ENCODE peak calls at places on chromosome 20, in seven cellular contexts. O, C, I, P, R, Z and G are unnamed samples.

GRCh38 chr20:4795394-4795793 is 73.7 kb downstream of the PRND start:
- DNase-seq in O (peak; percentile 83), C (no peak), I (peak; percentile 70), P (peak; percentile 68), R (peak; percentile 38), Z (no peak), G (peak; percentile 57)

GRCh38 chr20:43191946-43192847 is 2.5 kb upstream of the PTPRT start:
- DNase-seq in O (no peak), C (no peak), I (no peak), P (no peak), R (peak; percentile 15), Z (no peak), G (peak; percentile 62)

GRCh38 chr20:35446356-35447078 is 8.5 kb upstream of the GDF5 start:
- DNase-seq in O (no peak), C (no peak), I (no peak), P (no peak), R (no peak), Z (no peak), G (no peak)

GRCh38 chr20:53087034-53087777 is 115.0 kb downstream of the TSHZ2 start:
- DNase-seq in O (no peak), C (no peak), I (no peak), P (no peak), R (no peak), Z (no peak), G (no peak)

GRCh38 chr20:41086402-41087324 is 50.7 kb upstream of the PLCG1 start:
- DNase-seq in O (no peak), C (no peak), I (no peak), P (no peak), R (no peak), Z (no peak), G (no peak)

GRCh38 chr20:5109276-5109675 is 10.5 kb downstream of the PCNA start:
- DNase-seq in O (no peak), C (no peak), I (no peak), P (no peak), R (no peak), Z (no peak), G (no peak)

GRCh38 chr20:5041433-5041832 is 40.1 kb upstream of the SLC23A2 start:
- DNase-seq in O (peak; percentile 87), C (no peak), I (peak; percentile 46), P (peak; percentile 65), R (no peak), Z (no peak), G (no peak)

GRCh38 chr20:53157443-53158408 is 185.6 kb downstream of the TSHZ2 start:
- DNase-seq in O (peak; percentile 44), C (no peak), I (peak; percentile 58), P (peak; percentile 45), R (peak; percentile 85), Z (no peak), G (peak; percentile 17)

GRCh38 chr20:3781153-3781910 is at the start of gene SPEF1:
- DNase-seq in O (peak; percentile 94), C (no peak), I (peak; percentile 93), P (peak; percentile 90), R (peak; percentile 80), Z (peak; percentile 89), G (peak; percentile 90)

GRCh38 chr20:1302578-1303541 is 26.1 kb downstream of the SDCBP2 start:
- DNase-seq in O (peak; percentile 9), C (no peak), I (no peak), P (peak; percentile 22), R (no peak), Z (no peak), G (no peak)

GRCh38 chr20:1180949-1181348 is 3.8 kb downstream of the TMEM74B start:
- DNase-seq in O (no peak), C (no peak), I (no peak), P (no peak), R (no peak), Z (no peak), G (no peak)

GRCh38 chr20:41717464-41717863 is 99.3 kb upstream of the CHD6 start:
- DNase-seq in O (peak; percentile 15), C (no peak), I (peak; percentile 20), P (peak; percentile 8), R (no peak), Z (no peak), G (no peak)

GRCh38 chr20:38414769-38415450 is 20.2 kb downstream of the SNHG17 start:
- DNase-seq in O (no peak), C (no peak), I (no peak), P (no peak), R (no peak), Z (no peak), G (no peak)

GRCh38 chr20:35604444-35604750 is 11.2 kb upstream of the SPAG4 start:
- DNase-seq in O (no peak), C (no peak), I (no peak), P (no peak), R (peak; percentile 44), Z (no peak), G (peak; percentile 33)

GRCh38 chr20:48002517-48002970 is 217.3 kb upstream of the SULF2 start:
- DNase-seq in O (no peak), C (no peak), I (peak; percentile 84), P (no peak), R (peak; percentile 86), Z (peak; percentile 50), G (peak; percentile 59)

GRCh38 chr20:1280421-1281102 is 14.5 kb downstream of the SNPH start:
- DNase-seq in O (no peak), C (no peak), I (no peak), P (no peak), R (no peak), Z (no peak), G (no peak)

GRCh38 chr20:3808141-3808479 is 12.0 kb downstream of the CDC25B start:
- DNase-seq in O (peak; percentile 85), C (no peak), I (peak; percentile 94), P (no peak), R (no peak), Z (no peak), G (no peak)

GRCh38 chr20:61902213-61902869 is 163.3 kb downstream of the TAF4 start:
- DNase-seq in O (no peak), C (no peak), I (no peak), P (no peak), R (no peak), Z (no peak), G (no peak)

GRCh38 chr20:49457444-49457843 is 25.0 kb downstream of the KCNB1 start:
- DNase-seq in O (no peak), C (no peak), I (no peak), P (no peak), R (no peak), Z (no peak), G (no peak)

GRCh38 chr20:12729326-12729725 is 279.4 kb upstream of the SPTLC3 start:
- DNase-seq in O (no peak), C (no peak), I (no peak), P (no peak), R (no peak), Z (no peak), G (no peak)

GRCh38 chr20:11797161-11797560 is 120.5 kb upstream of the BTBD3 start:
- DNase-seq in O (no peak), C (no peak), I (no peak), P (no peak), R (no peak), Z (no peak), G (no peak)

GRCh38 chr20:53839423-53840176 is 230.8 kb downstream of the BCAS1 start:
- DNase-seq in O (no peak), C (no peak), I (no peak), P (no peak), R (peak; percentile 95), Z (peak; percentile 36), G (no peak)

GRCh38 chr20:48800227-48800626 is 27.6 kb downstream of the PREX1 start:
- DNase-seq in O (no peak), C (no peak), I (no peak), P (no peak), R (no peak), Z (no peak), G (no peak)

GRCh38 chr20:54000914-54001313 is 69.5 kb downstream of the BCAS1 start:
- DNase-seq in O (no peak), C (no peak), I (no peak), P (no peak), R (no peak), Z (no peak), G (no peak)

GRCh38 chr20:3710027-3710426 is 2.4 kb downstream of the SIGLEC1 start:
- DNase-seq in O (no peak), C (no peak), I (no peak), P (no peak), R (no peak), Z (no peak), G (no peak)

GRCh38 chr20:37758332-37758731 is 64.5 kb downstream of the CTNNBL1 start:
- DNase-seq in O (no peak), C (no peak), I (no peak), P (no peak), R (peak; percentile 13), Z (no peak), G (no peak)

GRCh38 chr20:34977365-34978091 is 21.9 kb downstream of the MYH7B start:
- DNase-seq in O (no peak), C (no peak), I (no peak), P (no peak), R (no peak), Z (no peak), G (no peak)

GRCh38 chr20:50488236-50488806 is 21.9 kb upstream of the PTPN1 start:
- DNase-seq in O (peak; percentile 58), C (no peak), I (no peak), P (no peak), R (peak; percentile 78), Z (no peak), G (no peak)
- TF ChIP-seq CTCF in O (no peak), C (no peak), I (no peak), P (no peak), R (no peak), Z (no peak), G (no peak)

GRCh38 chr20:33394718-33395117 is 6.6 kb downstream of the CDK5RAP1 start:
- DNase-seq in O (peak; percentile 16), C (no peak), I (no peak), P (no peak), R (no peak), Z (no peak), G (no peak)
- TF ChIP-seq CTCF in O (no peak), C (no peak), I (peak; percentile 24), P (peak; percentile 49), R (no peak), Z (no peak), G (no peak)

DNA sequence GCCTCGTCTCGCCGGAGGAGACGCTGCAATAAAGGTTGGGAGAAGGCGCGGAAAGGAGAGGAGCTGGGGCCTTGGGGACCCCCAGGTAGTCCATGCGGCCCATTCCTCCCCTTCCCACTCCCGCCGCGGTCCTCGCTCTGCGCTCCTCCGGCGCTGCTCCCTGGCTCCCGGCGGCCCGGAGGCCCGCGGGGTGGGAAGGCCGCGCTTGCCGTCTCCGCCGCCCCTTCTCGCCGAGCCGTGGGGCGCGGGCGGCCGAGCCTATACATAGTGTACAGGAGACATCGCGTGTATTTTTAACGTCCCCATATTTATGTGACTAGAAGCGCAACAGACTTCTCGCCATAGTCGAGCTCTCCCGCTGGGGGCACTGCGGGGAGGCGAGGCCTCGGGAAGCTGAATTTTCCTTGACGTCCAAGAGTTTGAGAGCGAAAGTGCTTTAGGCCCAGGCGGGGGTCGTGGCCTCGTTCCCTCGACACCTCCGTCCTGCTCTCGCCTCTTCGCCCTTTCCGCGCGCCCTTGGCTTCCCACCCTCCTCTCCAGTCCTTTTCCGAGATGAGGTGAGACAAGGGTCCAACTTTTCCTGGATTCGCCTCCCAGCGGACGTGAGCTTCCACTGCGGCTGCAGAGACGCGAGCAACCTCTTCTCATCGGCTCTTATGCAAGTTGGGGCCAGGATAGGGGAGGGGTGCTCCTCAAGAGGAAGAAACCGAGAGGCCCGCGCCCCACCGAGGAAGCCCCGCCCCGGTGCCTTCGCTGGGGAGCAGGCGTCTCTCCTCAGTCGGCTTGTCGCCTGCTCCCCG is 29.0 kb downstream of the SLC12A5 start:
- DNase-seq in O (peak; percentile 52), C (no peak), I (peak; percentile 50), P (peak; percentile 34), R (no peak), Z (peak; percentile 73), G (peak; percentile 42)
- TF ChIP-seq CTCF in O (peak; percentile 47), C (peak; percentile 44), I (peak; percentile 47), P (peak; percentile 66), R (peak; percentile 4), Z (peak; percentile 13), G (peak; percentile 3)

GRCh38 chr20:63224272-63225081 is 8.5 kb upstream of the YTHDF1 start:
- DNase-seq in O (peak; percentile 58), C (no peak), I (peak; percentile 46), P (peak; percentile 27), R (no peak), Z (no peak), G (no peak)
- TF ChIP-seq CTCF in O (peak; percentile 38), C (no peak), I (peak; percentile 31), P (peak; percentile 56), R (no peak), Z (no peak), G (no peak)